ENCODE peak calls at places on chromosomes 3 and 15, in seven cellular contexts. W is Right ventricle myocardium inferior; B is activated T-cell treated with anti-CD3 and anti-CD28 coated beads, Interleukin-2, amount 50 U/mL, for 48 hours; S is G401; C is BJ; Q is activated CD4-positive, CD25-positive, alpha-beta regulatory T cell treated with anti-CD3 and anti-CD28 coated beads, Interleukin-2, amount 50 U/mL, for 72 hours; G is AG04449. M is an unnamed sample.

GRCh38 chr15:85397151-85397550 is 16.7 kb downstream of the AKAP13 start:
- DNase-seq in W (no peak), B (no peak), S (no peak), C (no peak), Q (no peak), G (no peak), M (no peak)

GRCh38 chr3:60045686-60046085 is 995.9 kb upstream of the CFAP20DC start:
- DNase-seq in W (no peak), B (no peak), S (peak), C (no peak), Q (no peak), G (no peak), M (no peak)

GRCh38 chr3:110067527-110067926 is 730.2 kb upstream of the DPPA4 start:
- DNase-seq in W (no peak), B (no peak), S (no peak), C (no peak), Q (no peak), G (no peak), M (no peak)

GRCh38 chr15:69293741-69294615 is 4.7 kb upstream of the PAQR5 start:
- DNase-seq in W (no peak), B (no peak), S (no peak), C (no peak), Q (no peak), G (no peak), M (no peak)

GRCh38 chr15:57032338-57032737 is 113.9 kb downstream of the TCF12 start:
- DNase-seq in W (peak), B (no peak), S (no peak), C (no peak), Q (no peak), G (no peak), M (no peak)

GRCh38 chr3:115901008-115901407 is 277.7 kb downstream of the GAP43 start:
- DNase-seq in W (no peak), B (no peak), S (peak), C (no peak), Q (no peak), G (no peak), M (no peak)

GRCh38 chr15:98924311-98925049 is 83.1 kb downstream of the PGPEP1L start:
- DNase-seq in W (no peak), B (no peak), S (no peak), C (no peak), Q (no peak), G (no peak), M (no peak)

GRCh38 chr3:185764168-185764988 is 60.5 kb downstream of the IGF2BP2 start:
- DNase-seq in W (no peak), B (no peak), S (no peak), C (no peak), Q (no peak), G (no peak), M (no peak)

GRCh38 chr3:124772081-124772831 is 42.0 kb downstream of the UMPS start:
- DNase-seq in W (no peak), B (no peak), S (peak), C (no peak), Q (no peak), G (no peak), M (no peak)

GRCh38 chr15:23370578-23370977 is 16.0 kb downstream of the GOLGA8S start:
- DNase-seq in W (no peak), B (no peak), S (no peak), C (no peak), Q (no peak), G (no peak), M (no peak)

GRCh38 chr3:49610881-49611280 is 56.6 kb downstream of the BSN start:
- DNase-seq in W (no peak), B (no peak), S (no peak), C (no peak), Q (no peak), G (no peak), M (no peak)

GRCh38 chr3:37985637-37986320 is 4.8 kb upstream of the VILL start:
- DNase-seq in W (no peak), B (no peak), S (peak), C (no peak), Q (no peak), G (no peak), M (no peak)

GRCh38 chr3:188153498-188153948 is 434 bp upstream of the LPP start:
- DNase-seq in W (no peak), B (no peak), S (peak), C (peak), Q (peak), G (peak), M (peak)

GRCh38 chr3:54891540-54891897 is 36.3 kb downstream of the LRTM1 start:
- DNase-seq in W (peak), B (no peak), S (peak), C (peak), Q (no peak), G (peak), M (peak)

GRCh38 chr3:145006291-145006690 is 1034.7 kb downstream of the DIPK2A start:
- DNase-seq in W (no peak), B (no peak), S (no peak), C (no peak), Q (no peak), G (no peak), M (no peak)

GRCh38 chr3:32313169-32313568 is 74.7 kb downstream of the CMTM8 start:
- DNase-seq in W (no peak), B (no peak), S (peak), C (no peak), Q (no peak), G (no peak), M (no peak)

GRCh38 chr3:15647629-15648167 is 46.2 kb downstream of the BTD start:
- DNase-seq in W (no peak), B (peak), S (no peak), C (peak), Q (no peak), G (peak), M (no peak)

GRCh38 chr15:83999396-84000120 is 236.0 kb upstream of the GOLGA6L4 start:
- DNase-seq in W (no peak), B (no peak), S (no peak), C (no peak), Q (no peak), G (no peak), M (no peak)

GRCh38 chr15:75368689-75369239 is 357 bp upstream of the MAN2C1 start:
- DNase-seq in W (no peak), B (no peak), S (no peak), C (no peak), Q (no peak), G (no peak), M (no peak)

GRCh38 chr15:32878849-32879795 is 161.3 kb downstream of the GREM1 start:
- DNase-seq in W (no peak), B (no peak), S (no peak), C (no peak), Q (no peak), G (no peak), M (no peak)

GRCh38 chr3:101940521-101940992 is 91.2 kb downstream of the NFKBIZ start:
- DNase-seq in W (peak), B (no peak), S (no peak), C (peak), Q (no peak), G (peak), M (no peak)

GRCh38 chr15:89664951-89665350 is 9.7 kb upstream of the KIF7 start:
- DNase-seq in W (no peak), B (no peak), S (no peak), C (no peak), Q (no peak), G (no peak), M (no peak)

GRCh38 chr3:132284756-132285619 is 32.2 kb upstream of the ACP3 start:
- DNase-seq in W (no peak), B (no peak), S (no peak), C (no peak), Q (no peak), G (no peak), M (no peak)

GRCh38 chr3:8416965-8417364 is 84.7 kb upstream of the LMCD1 start:
- DNase-seq in W (no peak), B (no peak), S (no peak), C (no peak), Q (no peak), G (no peak), M (no peak)

GRCh38 chr15:25401511-25401910 is 37.3 kb downstream of the UBE3A start:
- DNase-seq in W (no peak), B (no peak), S (no peak), C (no peak), Q (no peak), G (no peak), M (no peak)

GRCh38 chr3:158456114-158456513 is 114.9 kb upstream of the MLF1 start:
- DNase-seq in W (no peak), B (no peak), S (no peak), C (no peak), Q (no peak), G (no peak), M (no peak)

GRCh38 chr3:135636596-135636995 is 328.9 kb upstream of the PPP2R3A start:
- DNase-seq in W (no peak), B (no peak), S (no peak), C (no peak), Q (no peak), G (no peak), M (no peak)

GRCh38 chr3:127760361-127760760 is 62.0 kb downstream of the MGLL start:
- DNase-seq in W (no peak), B (no peak), S (peak), C (no peak), Q (no peak), G (no peak), M (no peak)

M was measured in thoracic aorta.